ENCODE peak calls at places on chromosomes 4 and X, in five cellular contexts. G is SK-N-SH, M is GM23248, J is PC-3, D is HCT116. K is an unnamed sample.

GRCh38 chrX:130174051-130174704 is 2.4 kb downstream of the RAB33A start:
- DNase-seq in M (peak; percentile 83), G (peak; percentile 33), J (peak; percentile 61), D (no peak), K (no peak)

GRCh38 chr4:95248713-95249401 is 299.9 kb downstream of the UNC5C start:
- DNase-seq in M (peak; percentile 20), D (peak; percentile 1), G (no peak), J (peak; percentile 85), K (no peak)

GRCh38 chr4:54902261-54902660 is 223.1 kb downstream of the KDR start:
- DNase-seq in M (peak; percentile 46), J (peak; percentile 96), D (no peak), G (no peak), K (no peak)

GRCh38 chrX:43870011-43870410 is 12.2 kb downstream of the MAOB start:
- DNase-seq in M (no peak), D (no peak), G (no peak), J (no peak), K (no peak)

GRCh38 chrX:19388741-19389140 is 45.0 kb downstream of the PDHA1 start:
- DNase-seq in M (no peak), D (no peak), J (no peak), G (no peak), K (no peak)

GRCh38 chr4:94550352-94550751 is 98.6 kb downstream of the PDLIM5 start:
- DNase-seq in J (no peak), D (no peak), M (no peak), G (no peak), K (no peak)

GRCh38 chr4:38322709-38323108 is 341.3 kb upstream of the KLF3 start:
- DNase-seq in G (no peak), J (peak; percentile 44), M (peak; percentile 89), D (no peak), K (no peak)

GRCh38 chr4:2396781-2397368 is 21.6 kb downstream of the ZFYVE28 start:
- DNase-seq in G (no peak), D (no peak), J (no peak), M (no peak), K (no peak)

GRCh38 chr4:53003959-53004358 is 141.8 kb downstream of the RASL11B start:
- DNase-seq in G (no peak), J (no peak), M (peak; percentile 24), D (no peak), K (no peak)

GRCh38 chr4:108702960-108703359 is 52.6 kb downstream of the OSTC start:
- DNase-seq in D (no peak), M (no peak), J (no peak), G (no peak), K (peak; percentile 84)
- TF ChIP-seq EZH2phosphoT487 in D (no peak), M (no peak), J (no peak), G (no peak), K (no peak)

DNA sequence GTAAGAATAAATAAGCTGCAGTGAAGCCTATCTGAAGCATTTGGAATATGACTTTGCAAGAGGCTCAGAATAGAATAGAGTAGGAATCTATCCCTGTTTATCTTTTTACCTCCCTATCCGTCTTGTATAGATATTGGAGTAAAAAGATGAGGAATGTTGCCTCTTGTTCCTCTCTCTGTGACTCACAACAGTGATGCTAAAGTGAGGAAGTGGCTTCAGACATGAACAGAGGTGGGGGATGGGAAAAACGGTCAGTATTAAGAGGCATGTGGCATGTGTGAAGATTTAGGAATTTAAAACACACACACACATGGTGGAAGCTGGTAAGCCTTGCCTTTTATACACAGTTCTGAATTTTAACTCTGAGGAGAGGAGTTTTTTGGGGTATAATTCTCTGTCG is 3.8 kb upstream of the DCAF4L1 start:
- DNase-seq in G (no peak), M (peak; percentile 51), D (no peak), J (no peak), K (no peak)
- H2AFZ ChIP-seq in G (peak overlapping the region; percentile 55), M (peak overlapping the region; percentile 62), D (no peak overlapping the region), J (no peak overlapping the region), K (no peak overlapping the region)

GRCh38 chrX:153925387-153925738 is 701 bp downstream of the ARHGAP4 start:
- DNase-seq in J (no peak), M (no peak), G (no peak), D (no peak), K (peak; percentile 81)

GRCh38 chrX:153926594-153926862 is 464 bp upstream of the ARHGAP4 start:
- DNase-seq in G (no peak), D (no peak), M (no peak), J (no peak), K (no peak)

GRCh38 chrX:153926863-153927685 is 1.0 kb upstream of the ARHGAP4 start:
- DNase-seq in D (no peak), J (peak; percentile 31), M (peak; percentile 49), G (peak; percentile 69), K (peak; percentile 86)

GRCh38 chrX:153927686-153927935 is 1.5 kb upstream of the ARHGAP4 start:
- DNase-seq in J (no peak), G (no peak), M (no peak), D (no peak), K (peak; percentile 14)

GRCh38 chrX:153925739-153926593 is at the start of gene ARHGAP4:
- DNase-seq in D (peak; percentile 37), M (no peak), J (no peak), G (no peak), K (peak; percentile 58)
- H3K9ac ChIP-seq in D (peak within 1 kb of the TSS; percentile 80), M (peak within 1 kb of the TSS; percentile 98), J (peak within 1 kb of the TSS; percentile 92), G (peak within 1 kb of the TSS; percentile 99), K (peak within 1 kb of the TSS; percentile 98)

GRCh38 chrX:39815621-39816020 is 282.1 kb downstream of the BCOR start:
- DNase-seq in G (no peak), J (peak; percentile 59), D (no peak), M (no peak), K (no peak)
- TF ChIP-seq EZH2phosphoT487 in G (no peak), J (no peak), D (no peak), M (no peak), K (no peak)

K was measured in MM.1S.